ENCODE peak calls at places on chromosomes 16 and 17, in seven cellular contexts. U, L, P, H, E, N and Y are unnamed samples. For H3K27me3, the result is how much of the 10 kb centered on the place peaks cover.

GRCh38 chr16:24836836-24837235 is 8.9 kb upstream of the SLC5A11 start:
- DNase-seq in L (no peak), E (no peak), N (no peak), U (peak), H (no peak), P (no peak), Y (no peak)

GRCh38 chr17:40718904-40719303 is 15.4 kb upstream of the KRT24 start:
- DNase-seq in N (no peak), P (no peak), U (no peak), H (no peak), L (peak), E (no peak), Y (no peak)

GRCh38 chr16:30370444-30371247 is at the start of gene TBC1D10B:
- DNase-seq in U (peak), H (peak), E (peak), P (peak), L (peak), N (peak), Y (peak)

GRCh38 chr16:67993207-67994036 is 5.9 kb downstream of the DPEP2 start:
- DNase-seq in P (peak), E (peak), H (peak), L (peak), N (peak), U (peak), Y (peak)

GRCh38 chr16:67871256-67871655 is 1.6 kb upstream of the EDC4 start:
- DNase-seq in E (no peak), H (no peak), N (no peak), L (no peak), P (no peak), U (no peak), Y (no peak)

GRCh38 chr17:8674344-8675305 is 44.1 kb upstream of the MYH10 start:
- DNase-seq in L (peak), E (peak), N (no peak), P (no peak), H (no peak), U (peak), Y (peak)

GRCh38 chr16:87431926-87432325 is 39.8 kb downstream of the MAP1LC3B start:
- DNase-seq in H (no peak), E (no peak), U (no peak), P (peak), L (peak), N (no peak), Y (peak)

GRCh38 chr16:55760665-55761035 is 72.2 kb downstream of the CES1 start:
- DNase-seq in N (no peak), P (no peak), E (no peak), H (no peak), U (no peak), L (no peak), Y (peak)

GRCh38 chr16:2004795-2005517 is 4.7 kb downstream of the ZNF598 start:
- DNase-seq in L (no peak), N (no peak), E (no peak), H (no peak), P (no peak), U (no peak), Y (no peak)

GRCh38 chr17:27381007-27381501 is 75.2 kb upstream of the KSR1 start:
- DNase-seq in U (peak), H (peak), L (peak), P (peak), N (peak), E (peak), Y (peak)
- H3K27me3 ChIP-seq in U (under half), H (under half), L (under half), P (under half), N (under half), E (under half), Y (under half)

GRCh38 chr17:57585341-57586098 is 159.6 kb downstream of the CCDC182 start:
- DNase-seq in H (no peak), P (no peak), U (no peak), N (no peak), E (no peak), L (no peak), Y (no peak)

GRCh38 chr17:57586099-57586702 is 158.9 kb downstream of the CCDC182 start:
- DNase-seq in P (no peak), E (no peak), N (no peak), L (no peak), U (no peak), H (no peak), Y (no peak)

GRCh38 chr17:57587201-57587870 is 157.8 kb downstream of the CCDC182 start:
- DNase-seq in L (no peak), H (no peak), E (no peak), U (no peak), N (no peak), P (no peak), Y (no peak)

GRCh38 chr17:57589151-57590034 is 155.7 kb downstream of the CCDC182 start:
- DNase-seq in U (no peak), E (peak), N (no peak), H (no peak), P (no peak), L (no peak), Y (no peak)

GRCh38 chr17:57588086-57588485 is 157.0 kb downstream of the CCDC182 start:
- DNase-seq in N (no peak), H (no peak), E (no peak), P (no peak), U (no peak), L (peak), Y (no peak)
- H3K27ac ChIP-seq in N (no peak), H (no peak), E (peak), P (no peak), U (no peak), L (no peak), Y (no peak)

GRCh38 chr17:73163043-73163442 is 1.8 kb upstream of the SSTR2 start:
- DNase-seq in P (no peak), L (no peak), E (no peak), H (no peak), N (no peak), U (no peak), Y (no peak)
- H3K27me3 ChIP-seq in P (under half), L (half or more), E (half or more), H (under half), N (under half), U (under half), Y (under half)

DNA sequence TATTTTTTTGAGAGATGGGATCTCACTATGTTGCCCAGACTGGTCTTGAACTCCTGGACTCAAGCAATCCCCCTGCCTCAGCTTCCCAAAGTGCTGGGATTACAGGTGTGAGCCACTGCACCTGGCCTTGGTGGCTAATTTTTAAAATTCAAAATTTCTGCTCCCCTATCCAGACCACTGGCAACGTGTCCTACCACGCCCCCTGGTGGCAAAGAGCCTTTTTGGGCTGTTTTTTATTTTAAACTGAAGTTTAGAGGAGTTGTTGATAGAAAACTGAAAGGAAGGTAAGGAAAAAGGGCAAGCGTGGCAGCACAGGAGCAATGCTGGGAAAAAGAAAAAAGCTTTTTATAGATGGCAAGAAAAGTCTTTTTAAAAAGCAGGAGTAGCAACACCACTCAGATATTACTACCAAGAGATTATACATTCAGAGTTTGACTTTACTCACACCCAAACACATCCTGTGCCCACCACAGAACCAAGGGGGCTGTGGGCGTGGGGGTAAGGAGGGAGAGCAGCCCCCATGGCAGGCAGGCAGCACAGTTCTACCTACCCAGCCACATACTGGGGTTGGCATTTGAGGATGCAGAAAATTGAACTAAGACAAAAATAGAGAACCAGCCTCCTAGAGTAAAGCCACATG is 4.2 kb upstream of the MXRA7 start:
- DNase-seq in H (peak), P (no peak), L (no peak), U (peak), E (peak), N (peak), Y (peak)
- H3K27ac ChIP-seq in H (peak), P (peak), L (peak), U (peak), E (peak), N (peak), Y (no peak)

GRCh38 chr16:75048546-75048945 is 49.7 kb downstream of the ZNRF1 start:
- DNase-seq in P (no peak), U (no peak), H (no peak), N (no peak), L (peak), E (no peak), Y (peak)
- H3K27me3 ChIP-seq in P (under half), U (under half), H (under half), N (under half), L (under half), E (under half), Y (under half)

DNA sequence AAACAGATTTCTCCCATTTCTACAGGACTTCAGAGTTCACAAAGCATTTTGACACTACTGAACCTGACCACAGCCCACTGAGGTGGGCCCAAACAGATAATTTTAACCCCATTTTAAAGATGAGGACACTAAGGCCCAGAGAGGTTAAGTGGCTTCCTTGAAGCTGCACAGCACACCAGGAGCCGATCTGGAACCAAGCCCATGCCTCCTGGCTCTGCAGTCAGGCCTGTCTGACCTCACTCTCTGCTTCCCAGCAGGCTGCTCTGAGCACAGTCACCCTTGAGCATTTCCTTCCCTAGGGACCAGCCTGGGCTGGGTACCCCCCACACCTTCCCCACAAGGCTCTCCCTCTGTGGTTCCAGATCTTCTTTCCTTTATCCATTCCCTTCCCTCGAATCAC is 252.2 kb downstream of the ENGASE start:
- DNase-seq in P (no peak), U (no peak), N (no peak), H (no peak), L (no peak), E (no peak), Y (no peak)
- H3K27ac ChIP-seq in P (no peak), U (no peak), N (no peak), H (no peak), L (no peak), E (no peak), Y (no peak)

GRCh38 chr17:81959362-81960129 is 1.4 kb downstream of the NOTUM start:
- DNase-seq in L (peak), U (peak), H (peak), N (peak), P (peak), E (peak), Y (peak)
- H3K27me3 ChIP-seq in L (under half), U (under half), H (under half), N (under half), P (under half), E (under half), Y (half or more)